ENCODE peak calls at places on chromosomes 5 and 9, in five cellular contexts. B is HepG2, C is SK-N-SH, R is K562, T is GM12878. H is an unnamed sample. For H3K4me1, the result is how much of the 10 kb centered on the place peaks cover.

GRCh38 chr5:415928-416635 is 26.9 kb upstream of the EXOC3 start:
- DNase-seq in B (peak), C (no peak), R (no peak), T (no peak), H (no peak)

GRCh38 chr5:77957-78804 is 13.8 kb upstream of the PLEKHG4B start:
- DNase-seq in B (peak), C (peak), R (peak), T (no peak), H (peak)

GRCh38 chr5:112998296-112998695 is 21.7 kb downstream of the DCP2 start:
- DNase-seq in B (no peak), C (no peak), R (no peak), T (no peak), H (no peak)

GRCh38 chr5:103393131-103393754 is 134.7 kb downstream of the MACIR start:
- DNase-seq in B (no peak), C (no peak), R (no peak), T (peak), H (no peak)

GRCh38 chr5:52771343-52772039 is 16.2 kb upstream of the ITGA1 start:
- DNase-seq in B (no peak), C (no peak), R (no peak), T (no peak), H (no peak)

GRCh38 chr9:124139001-124139400 is 118.7 kb upstream of the NEK6 start:
- DNase-seq in B (no peak), C (no peak), R (no peak), T (no peak), H (no peak)

GRCh38 chr5:51214736-51215135 is 168.5 kb upstream of the ISL1 start:
- DNase-seq in B (no peak), C (no peak), R (no peak), T (no peak), H (no peak)

GRCh38 chr9:83986223-83986622 is 5.6 kb downstream of the RMI1 start:
- DNase-seq in B (no peak), C (no peak), R (no peak), T (no peak), H (no peak)

GRCh38 chr5:127176769-127177168 is 103.5 kb upstream of the C5orf63 start:
- DNase-seq in B (no peak), C (no peak), R (no peak), T (no peak), H (no peak)

GRCh38 chr5:149128023-149128875 is 13.0 kb upstream of the ABLIM3 start:
- DNase-seq in B (no peak), C (peak), R (peak), T (no peak), H (no peak)
- H3K4me1 ChIP-seq in B (under half), C (under half), R (under half), T (under half), H (under half)

GRCh38 chr5:124738751-124739559 is 7.5 kb downstream of the ZNF608 start:
- DNase-seq in B (no peak), C (peak), R (no peak), T (no peak), H (no peak)
- H3K9ac ChIP-seq in B (no peak), C (no peak), R (no peak), T (peak), H (no peak)

DNA sequence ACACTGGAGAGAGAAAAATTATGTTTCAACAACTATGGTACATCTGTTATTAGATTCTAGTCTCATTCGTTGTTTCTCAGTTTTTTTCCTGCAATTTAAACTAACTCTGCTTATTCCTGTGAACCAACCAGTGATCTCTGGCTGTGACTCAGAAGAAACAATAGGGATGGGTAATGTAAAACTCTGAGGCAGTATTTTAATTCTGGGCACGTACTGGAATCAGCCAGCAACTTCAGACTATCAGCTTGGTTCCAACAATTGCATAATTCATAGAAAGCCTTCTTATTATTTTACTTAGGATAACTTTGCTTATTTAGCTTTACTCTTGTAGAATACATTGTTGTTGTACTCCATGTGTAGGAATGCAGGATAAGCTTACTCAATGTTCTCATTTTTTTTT is 28.7 kb downstream of the MLLT3 start:
- DNase-seq in B (no peak), C (no peak), R (no peak), T (no peak), H (no peak)
- TF ChIP-seq REST in B (no peak), C (no peak), R (no peak), T (no peak), H (no peak)

GRCh38 chr5:38598994-38599611 is 42.7 kb upstream of the LIFR start:
- DNase-seq in B (peak), C (no peak), R (no peak), T (no peak), H (peak)

GRCh38 chr5:38601843-38602424 is 45.5 kb upstream of the LIFR start:
- DNase-seq in B (no peak), C (no peak), R (no peak), T (no peak), H (peak)

GRCh38 chr5:38602641-38603040 is 46.2 kb upstream of the LIFR start:
- DNase-seq in B (no peak), C (no peak), R (no peak), T (no peak), H (no peak)

GRCh38 chr5:38600334-38601045 is 44.0 kb upstream of the LIFR start:
- DNase-seq in B (no peak), C (no peak), R (no peak), T (no peak), H (no peak)

DNA sequence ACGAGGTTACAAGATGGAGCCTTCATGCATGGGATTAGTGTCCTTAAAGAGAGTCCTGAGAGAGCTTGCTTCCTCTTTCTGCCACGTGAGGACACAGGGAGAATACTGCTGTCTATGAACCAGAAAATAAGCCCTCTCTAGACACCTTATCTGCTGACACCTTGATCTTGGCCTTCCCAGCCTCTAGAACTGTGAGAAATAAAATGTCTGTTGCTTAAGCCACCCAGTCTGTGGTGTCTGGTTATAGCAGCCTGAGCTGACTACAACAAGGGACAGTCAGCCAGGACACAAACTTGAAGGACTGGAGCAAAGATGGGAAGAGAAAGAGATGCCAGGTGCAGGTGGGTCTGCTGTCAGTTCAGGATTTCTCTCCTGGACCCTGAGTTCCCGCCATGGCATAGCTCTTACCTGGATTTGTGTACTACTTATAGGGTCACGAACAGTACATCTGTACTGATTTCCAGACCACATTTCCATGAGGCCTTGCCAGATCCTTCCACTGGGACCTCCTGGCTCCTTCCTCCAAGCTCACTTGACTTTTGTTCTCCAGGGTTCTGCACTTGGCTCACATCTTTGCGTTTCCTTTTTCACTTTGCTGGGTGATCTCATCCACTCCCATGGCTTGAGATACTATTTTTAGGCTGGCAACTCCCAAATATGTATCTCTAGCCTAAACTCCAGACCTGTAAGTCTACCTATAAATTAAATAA is 44.8 kb upstream of the LIFR start:
- DNase-seq in B (no peak), C (no peak), R (no peak), T (no peak), H (no peak)
- H3K4me1 ChIP-seq in B (under half), C (under half), R (under half), T (under half), H (half or more)

GRCh38 chr5:156695774-156696173 is 154.3 kb upstream of the PPP1R2B start:
- DNase-seq in B (no peak), C (no peak), R (no peak), T (no peak), H (no peak)
- H3K9ac ChIP-seq in B (no peak), C (no peak), R (no peak), T (no peak), H (no peak)

GRCh38 chr9:27787941-27788340 is 214.7 kb upstream of the C9orf72 start:
- DNase-seq in B (no peak), C (no peak), R (no peak), T (no peak), H (no peak)

GRCh38 chr9:27784999-27785713 is 211.9 kb upstream of the C9orf72 start:
- DNase-seq in B (no peak), C (no peak), R (no peak), T (peak), H (no peak)

GRCh38 chr9:27791311-27791710 is 218.0 kb upstream of the C9orf72 start:
- DNase-seq in B (no peak), C (no peak), R (no peak), T (no peak), H (no peak)

GRCh38 chr9:27785714-27786100 is 212.4 kb upstream of the C9orf72 start:
- DNase-seq in B (no peak), C (no peak), R (no peak), T (peak), H (no peak)
- TF ChIP-seq REST in B (no peak), C (no peak), R (no peak), T (no peak), H (no peak)

GRCh38 chr5:154780128-154780527 is 25.0 kb downstream of the LARP1 start:
- DNase-seq in B (no peak), C (no peak), R (no peak), T (no peak), H (no peak)
- H3K4me1 ChIP-seq in B (half or more), C (under half), R (under half), T (under half), H (under half)

GRCh38 chr5:34475249-34475966 is 180.7 kb upstream of the RAI14 start:
- DNase-seq in B (no peak), C (no peak), R (no peak), T (no peak), H (no peak)
- H3K9ac ChIP-seq in B (no peak), C (no peak), R (no peak), T (no peak), H (no peak)

GRCh38 chr9:72356019-72356653 is 8.9 kb downstream of the ZFAND5 start:
- DNase-seq in B (no peak), C (peak), R (no peak), T (no peak), H (no peak)
- TF ChIP-seq REST in B (no peak), C (no peak), R (no peak), T (no peak), H (no peak)

GRCh38 chr9:136109351-136110081 is 9.2 kb downstream of the TMEM250 start:
- DNase-seq in B (no peak), C (peak), R (peak), T (peak), H (peak)
- H3K4me1 ChIP-seq in B (under half), C (under half), R (half or more), T (under half), H (under half)